ENCODE peak calls at places on chromosomes 11 and 22, in ten cellular contexts. V, G, U, Q, O, P, T, J, N and L are unnamed samples.

GRCh38 chr11:61021661-61022212 is 50.3 kb downstream of the CD6 start:
- DNase-seq in V (no peak), G (peak; percentile 60), U (no peak), Q (peak; percentile 32), O (peak; percentile 79), P (no peak), T (no peak), J (peak; percentile 91), N (no peak), L (peak; percentile 76)

GRCh38 chr11:131195801-131196517 is 174.5 kb upstream of the NTM start:
- DNase-seq in V (peak; percentile 40), G (no peak), U (peak; percentile 62), Q (peak; percentile 62), O (peak; percentile 54), P (no peak), T (no peak), J (no peak), N (no peak), L (no peak)

GRCh38 chr22:26579331-26579886 is 10.5 kb downstream of the TPST2 start:
- DNase-seq in V (no peak), G (peak; percentile 73), U (no peak), Q (no peak), O (peak; percentile 38), P (no peak), T (peak; percentile 87), J (peak; percentile 57), N (no peak), L (peak; percentile 66)

GRCh38 chr11:113457784-113458183 is 17.4 kb downstream of the DRD2 start:
- DNase-seq in V (no peak), G (no peak), U (no peak), Q (no peak), O (peak; percentile 7), P (no peak), T (no peak), J (no peak), N (no peak), L (no peak)

GRCh38 chr11:119284344-119285157 is 32.4 kb downstream of the MCAM start:
- DNase-seq in V (peak; percentile 36), G (peak; percentile 74), U (peak; percentile 73), Q (no peak), O (peak; percentile 25), P (no peak), T (no peak), J (no peak), N (no peak), L (no peak)

GRCh38 chr11:17736921-17737817 is 2.6 kb downstream of the KCNC1 start:
- DNase-seq in V (no peak), G (no peak), U (no peak), Q (no peak), O (no peak), P (peak; percentile 28), T (no peak), J (no peak), N (no peak), L (peak; percentile 22)

GRCh38 chr11:120597250-120597649 is 85.7 kb downstream of the GRIK4 start:
- DNase-seq in V (no peak), G (no peak), U (no peak), Q (no peak), O (no peak), P (no peak), T (no peak), J (no peak), N (no peak), L (peak; percentile 19)

GRCh38 chr11:130124096-130124495 is 35.5 kb upstream of the ST14 start:
- DNase-seq in V (peak; percentile 82), G (no peak), U (peak; percentile 96), Q (no peak), O (no peak), P (peak; percentile 90), T (peak; percentile 93), J (no peak), N (peak; percentile 71), L (peak; percentile 90)

GRCh38 chr22:29738118-29738815 is 18.5 kb downstream of the CABP7 start:
- DNase-seq in V (no peak), G (no peak), U (no peak), Q (no peak), O (no peak), P (no peak), T (peak; percentile 44), J (no peak), N (no peak), L (no peak)

GRCh38 chr22:24303007-24303406 is 32.4 kb downstream of the SPECC1L start:
- DNase-seq in V (no peak), G (no peak), U (peak; percentile 56), Q (no peak), O (peak; percentile 28), P (no peak), T (no peak), J (no peak), N (no peak), L (no peak)
- H3K4me1 ChIP-seq in V (peaks cover 14% of the 10 kb centered on the region), G (peaks cover 6% of the 10 kb centered on the region), U (peaks cover 39% of the 10 kb centered on the region), Q (peaks cover 27% of the 10 kb centered on the region), O (peaks cover 38% of the 10 kb centered on the region), P (peaks cover 5% of the 10 kb centered on the region), T (peaks cover 47% of the 10 kb centered on the region), J (peaks cover 46% of the 10 kb centered on the region), N (peaks cover 59% of the 10 kb centered on the region), L (peaks cover 54% of the 10 kb centered on the region)

DNA sequence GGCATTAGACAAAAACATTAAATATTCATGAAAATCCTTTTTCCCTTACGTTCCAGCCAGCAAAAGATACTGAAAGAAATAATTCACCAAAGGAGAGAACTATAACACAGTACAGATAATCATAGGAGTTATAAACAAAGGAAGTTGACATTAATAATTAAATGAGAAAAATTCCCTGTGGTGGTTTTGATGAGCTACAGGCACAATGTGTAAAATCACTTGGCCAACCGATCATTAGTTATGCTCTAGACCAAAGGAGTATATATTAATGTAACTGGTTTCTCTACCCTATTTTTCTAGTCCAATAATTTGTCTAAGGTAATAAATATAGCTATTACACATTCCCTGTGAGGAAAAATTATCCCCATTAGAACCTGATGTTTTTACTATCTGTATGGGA is 534.8 kb downstream of the CNTN5 start:
- DNase-seq in V (no peak), G (no peak), U (no peak), Q (no peak), O (no peak), P (no peak), T (no peak), J (no peak), N (no peak), L (no peak)
- TF ChIP-seq CTCF in V (no peak), G (no peak), U (no peak), Q (no peak), O (no peak), P (no peak), T (no peak), J (no peak), N (no peak), L (no peak)

GRCh38 chr11:133945087-133945974 is 11.4 kb downstream of the IGSF9B start:
- DNase-seq in V (peak; percentile 79), G (no peak), U (peak; percentile 28), Q (no peak), O (no peak), P (peak; percentile 74), T (peak; percentile 60), J (peak; percentile 86), N (no peak), L (no peak)
- H3K4me3 ChIP-seq in V (no peak overlapping the region), G (no peak overlapping the region), U (no peak overlapping the region), Q (no peak overlapping the region), O (no peak overlapping the region), P (no peak overlapping the region), T (no peak overlapping the region), J (peak overlapping the region; percentile 42), N (no peak overlapping the region), L (no peak overlapping the region)

GRCh38 chr11:32385998-32386397 is 49.3 kb downstream of the WT1 start:
- DNase-seq in V (peak; percentile 37), G (no peak), U (peak; percentile 64), Q (no peak), O (peak; percentile 49), P (no peak), T (no peak), J (no peak), N (no peak), L (no peak)
- H3K4me1 ChIP-seq in V (no peaks in the 10 kb centered on the region), G (no peaks in the 10 kb centered on the region), U (peaks cover 4% of the 10 kb centered on the region), Q (no peaks in the 10 kb centered on the region), O (no peaks in the 10 kb centered on the region), P (no peaks in the 10 kb centered on the region), T (no peaks in the 10 kb centered on the region), J (no peaks in the 10 kb centered on the region), N (no peaks in the 10 kb centered on the region), L (no peaks in the 10 kb centered on the region)

DNA sequence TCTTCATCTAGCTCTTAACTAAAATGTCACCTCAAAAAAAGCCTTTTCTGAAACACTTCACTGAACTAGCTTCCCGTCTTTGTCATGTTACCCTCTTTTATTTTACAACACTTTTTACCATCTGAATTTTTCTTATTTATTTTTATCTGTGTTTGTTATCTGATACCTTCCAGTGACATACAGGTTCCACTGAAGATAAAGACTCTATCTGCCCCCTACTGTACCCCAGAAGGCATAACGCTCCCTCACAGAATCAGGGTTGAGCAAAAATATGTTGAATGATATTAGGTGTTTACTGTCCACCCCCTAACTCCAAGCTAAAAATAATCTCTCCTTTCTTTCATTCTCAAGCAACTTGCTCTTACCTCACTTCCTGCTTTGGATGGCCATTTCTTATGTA is 654.2 kb downstream of the NELL1 start:
- DNase-seq in V (no peak), G (no peak), U (no peak), Q (no peak), O (no peak), P (no peak), T (no peak), J (no peak), N (no peak), L (no peak)
- TF ChIP-seq CTCF in V (no peak), G (peak; percentile 35), U (no peak), Q (no peak), O (no peak), P (no peak), T (no peak), J (no peak), N (no peak), L (no peak)

GRCh38 chr11:10902301-10902700 is 44.4 kb upstream of the ZBED5 start:
- DNase-seq in V (no peak), G (no peak), U (peak; percentile 27), Q (peak; percentile 26), O (no peak), P (no peak), T (no peak), J (no peak), N (no peak), L (no peak)

GRCh38 chr11:10898763-10899541 is 41.1 kb upstream of the ZBED5 start:
- DNase-seq in V (no peak), G (no peak), U (no peak), Q (no peak), O (no peak), P (no peak), T (no peak), J (no peak), N (no peak), L (peak; percentile 77)

GRCh38 chr11:10899542-10899830 is 41.6 kb upstream of the ZBED5 start:
- DNase-seq in V (no peak), G (no peak), U (no peak), Q (peak; percentile 88), O (peak; percentile 52), P (peak; percentile 75), T (peak; percentile 82), J (no peak), N (no peak), L (peak; percentile 70)

GRCh38 chr11:10902756-10903155 is 44.9 kb upstream of the ZBED5 start:
- DNase-seq in V (no peak), G (no peak), U (no peak), Q (no peak), O (no peak), P (no peak), T (no peak), J (no peak), N (no peak), L (no peak)

GRCh38 chr11:10900686-10901415 is 43.0 kb upstream of the ZBED5 start:
- DNase-seq in V (peak; percentile 52), G (no peak), U (peak; percentile 64), Q (peak; percentile 16), O (peak; percentile 38), P (no peak), T (no peak), J (no peak), N (no peak), L (no peak)
- H3K4me3 ChIP-seq in V (peak overlapping the region; percentile 30), G (no peak overlapping the region), U (peak overlapping the region; percentile 61), Q (no peak overlapping the region), O (no peak overlapping the region), P (no peak overlapping the region), T (no peak overlapping the region), J (no peak overlapping the region), N (no peak overlapping the region), L (no peak overlapping the region)